ENCODE peak calls at places on chromosomes 11 and 22, in nine cellular contexts. F is adrenal gland, K is ovary, E is MM.1S, G is HFF-Myc, S is retinal pigment epithelial cell, C is fibroblast of lung, H is AG09309, Y is cardiac fibroblast. M is an unnamed sample.
A peak's percentile ranks its signal among the peaks of the same experiment; 100 is the strongest.

GRCh38 chr11:12205330-12205729 is 94.9 kb downstream of the MICAL2 start:
- DNase-seq in F (no peak), K (no peak), E (no peak), G (no peak), S (no peak), C (peak; percentile 82), H (no peak), Y (peak; percentile 76), M (no peak)

GRCh38 chr11:100719809-100720221 is 32.7 kb downstream of the ARHGAP42 start:
- DNase-seq in F (peak; percentile 82), K (peak; percentile 59), E (no peak), G (peak; percentile 75), S (peak; percentile 87), C (peak; percentile 91), H (peak; percentile 69), Y (peak; percentile 84), M (peak; percentile 79)

GRCh38 chr11:79439893-79440450 is 858 bp downstream of the TENM4 start:
- DNase-seq in F (peak; percentile 38), K (peak; percentile 74), E (no peak), G (no peak), S (no peak), C (no peak), H (no peak), Y (no peak), M (no peak)

GRCh38 chr11:13220148-13220547 is 57.4 kb upstream of the BMAL1 start:
- DNase-seq in F (no peak), K (no peak), E (no peak), G (no peak), S (no peak), C (no peak), H (no peak), Y (no peak), M (no peak)

GRCh38 chr11:127521413-127521812 is 520.8 kb upstream of the KIRREL3 start:
- DNase-seq in F (no peak), K (no peak), E (no peak), G (no peak), S (peak; percentile 52), C (peak; percentile 74), H (no peak), Y (no peak), M (peak; percentile 79)

GRCh38 chr11:67010296-67010905 is 12.5 kb upstream of the SYT12 start:
- DNase-seq in F (no peak), K (no peak), E (no peak), G (no peak), S (no peak), C (no peak), H (no peak), Y (no peak), M (no peak)

GRCh38 chr22:25487508-25487907 is 77.0 kb upstream of the GRK3 start:
- DNase-seq in F (no peak), K (no peak), E (no peak), G (no peak), S (no peak), C (no peak), H (no peak), Y (no peak), M (no peak)

GRCh38 chr22:31081963-31082605 is 966 bp downstream of the SMTN start:
- DNase-seq in F (no peak), K (peak; percentile 44), E (no peak), G (no peak), S (no peak), C (peak; percentile 46), H (no peak), Y (peak; percentile 75), M (no peak)

GRCh38 chr11:86370922-86371614 is 3.6 kb upstream of the CCDC81 start:
- DNase-seq in F (no peak), K (no peak), E (no peak), G (peak; percentile 25), S (no peak), C (peak; percentile 73), H (peak; percentile 20), Y (peak; percentile 87), M (no peak)

GRCh38 chr11:72260574-72260973 is 16.6 kb upstream of the PHOX2A start:
- DNase-seq in F (no peak), K (no peak), E (no peak), G (no peak), S (no peak), C (no peak), H (no peak), Y (no peak), M (no peak)

GRCh38 chr22:45491841-45492240 is 10.8 kb upstream of the FBLN1 start:
- DNase-seq in F (no peak), K (no peak), E (no peak), G (no peak), S (no peak), C (no peak), H (no peak), Y (no peak), M (no peak)

GRCh38 chr22:29580200-29580810 is 608 bp downstream of the NIPSNAP1 start:
- DNase-seq in F (no peak), K (no peak), E (no peak), G (no peak), S (no peak), C (no peak), H (no peak), Y (no peak), M (no peak)

GRCh38 chr11:61472282-61472681 is 36.3 kb upstream of the LRRC10B start:
- DNase-seq in F (peak; percentile 47), K (no peak), E (no peak), G (no peak), S (no peak), C (peak; percentile 63), H (no peak), Y (peak; percentile 63), M (no peak)

GRCh38 chr22:50143096-50143495 is 27.4 kb upstream of the PANX2 start:
- DNase-seq in F (no peak), K (no peak), E (no peak), G (no peak), S (no peak), C (no peak), H (no peak), Y (no peak), M (no peak)

GRCh38 chr22:50141462-50141861 is 29.1 kb upstream of the PANX2 start:
- DNase-seq in F (no peak), K (no peak), E (no peak), G (no peak), S (no peak), C (no peak), H (no peak), Y (no peak), M (no peak)

GRCh38 chr22:50140615-50141014 is 29.9 kb upstream of the PANX2 start:
- DNase-seq in F (peak; percentile 30), K (no peak), E (no peak), G (no peak), S (no peak), C (no peak), H (no peak), Y (no peak), M (no peak)

GRCh38 chr22:50139843-50140415 is 30.6 kb upstream of the PANX2 start:
- DNase-seq in F (no peak), K (no peak), E (peak; percentile 91), G (no peak), S (no peak), C (no peak), H (no peak), Y (peak; percentile 73), M (no peak)

DNA sequence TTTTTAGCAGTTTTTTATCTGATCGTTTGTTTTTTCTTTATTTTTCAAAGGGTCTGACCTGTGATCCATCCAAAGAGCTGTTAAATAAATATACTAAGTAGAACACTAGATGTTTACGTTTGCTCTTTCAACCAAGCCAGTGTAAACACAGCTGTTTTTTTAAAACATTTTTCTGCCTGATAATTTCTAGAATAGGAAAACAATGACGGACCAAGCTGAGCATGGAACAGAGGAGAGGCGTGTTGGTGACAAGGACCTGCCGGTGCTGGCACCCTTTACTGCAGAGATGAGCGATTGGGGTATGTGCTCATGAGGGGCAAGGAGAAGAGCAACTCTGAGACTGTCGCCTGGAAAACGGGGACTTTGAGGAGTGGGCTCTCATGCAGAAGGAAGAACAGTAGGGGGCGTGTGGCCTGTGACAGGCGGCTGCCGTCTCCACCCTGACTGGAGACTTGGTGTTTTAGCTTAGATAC is 28.6 kb upstream of the PANX2 start:
- DNase-seq in F (no peak), K (no peak), E (no peak), G (no peak), S (no peak), C (no peak), H (no peak), Y (no peak), M (no peak)
- TF ChIP-seq CTCF in F (no peak), K (no peak), E (no peak), G (no peak), S (peak; percentile 41), C (peak; percentile 11), H (no peak), Y (no peak), M (peak; percentile 13)

DNA sequence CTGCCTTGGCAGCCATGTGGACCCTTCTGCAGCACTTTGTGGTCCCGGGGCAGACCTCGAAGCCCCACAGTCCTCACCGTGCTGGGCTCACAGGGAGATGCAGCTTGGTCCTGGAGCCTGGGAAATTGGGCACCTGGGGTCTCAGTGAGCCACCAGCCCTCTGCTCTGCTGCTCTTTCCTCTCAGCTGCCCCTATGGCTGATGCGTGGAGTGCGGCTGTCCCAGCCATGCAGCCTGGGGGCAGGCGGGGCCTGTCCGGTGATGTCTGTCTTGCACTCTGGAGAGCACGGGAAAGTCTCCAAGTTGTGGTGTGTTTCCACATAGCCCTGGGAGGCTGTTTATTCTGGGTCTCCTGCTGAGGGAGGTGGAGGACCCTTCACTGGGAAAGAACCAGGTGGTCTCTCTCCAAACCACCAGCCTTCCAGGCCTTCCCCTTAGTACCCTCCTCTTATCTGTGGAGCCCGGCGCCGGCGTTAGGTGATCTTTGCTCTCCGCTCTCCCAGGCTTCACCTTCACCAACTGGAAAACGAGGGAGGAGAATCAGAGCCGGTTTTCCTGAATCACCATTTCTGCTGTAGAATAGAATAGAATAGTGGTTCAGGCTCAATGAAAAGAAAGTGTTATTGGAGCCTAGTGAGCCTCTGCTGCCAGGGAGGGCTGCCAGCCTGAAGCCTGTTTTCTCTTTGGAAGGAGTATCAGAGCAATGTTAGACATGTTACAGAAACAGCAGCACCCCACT is 41.2 kb upstream of the GRAMD4 start:
- DNase-seq in F (peak; percentile 71), K (no peak), E (no peak), G (no peak), S (no peak), C (peak; percentile 37), H (no peak), Y (no peak), M (no peak)
- H3K4me3 ChIP-seq in F (peak overlapping the region; percentile 88), K (no peak overlapping the region), E (no peak overlapping the region), G (peak overlapping the region; percentile 66), S (peak overlapping the region; percentile 58), C (no peak overlapping the region), H (no peak overlapping the region), Y (no peak overlapping the region), M (no peak overlapping the region)

DNA sequence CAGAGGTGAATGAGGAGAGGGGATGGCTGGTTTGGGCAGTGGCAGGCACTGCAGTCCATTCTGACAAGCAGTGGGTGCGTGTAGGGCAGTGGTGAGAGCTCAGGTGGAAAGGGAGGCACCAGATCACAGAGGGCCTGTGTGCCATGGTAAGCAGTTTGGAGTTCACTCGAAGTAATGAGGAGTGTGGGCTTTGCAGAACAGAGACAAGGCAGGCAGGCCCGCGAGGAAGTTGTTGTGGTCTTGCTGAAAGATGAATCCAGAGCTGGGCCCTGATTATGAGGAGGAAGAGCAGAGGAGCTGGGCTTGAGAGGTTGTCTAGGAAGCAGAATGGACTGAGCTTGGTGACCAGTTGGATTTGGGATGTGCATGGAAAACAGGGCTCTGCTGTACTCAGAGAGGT is 1.6 kb upstream of the DNAJB13 start:
- DNase-seq in F (no peak), K (no peak), E (no peak), G (no peak), S (no peak), C (no peak), H (no peak), Y (no peak), M (no peak)
- TF ChIP-seq CTCF in F (no peak), K (no peak), E (no peak), G (no peak), S (no peak), C (no peak), H (no peak), Y (no peak), M (no peak)

GRCh38 chr11:64801591-64802369 is 1.2 kb downstream of the MAP4K2 start:
- DNase-seq in F (no peak), K (no peak), E (no peak), G (no peak), S (no peak), C (no peak), H (no peak), Y (no peak), M (no peak)
- H3K4me3 ChIP-seq in F (peak overlapping the region; percentile 77), K (no peak overlapping the region), E (peak overlapping the region; percentile 66), G (peak overlapping the region; percentile 42), S (no peak overlapping the region), C (no peak overlapping the region), H (no peak overlapping the region), Y (no peak overlapping the region), M (no peak overlapping the region)